ENCODE peak calls at places on chromosome 14, in six cellular contexts. S, L, Z, E, T and O are unnamed samples.

GRCh38 chr14:73850940-73851339 is 691 bp upstream of the PTGR2 start:
- DNase-seq in S (no peak), L (no peak), Z (peak), E (peak), T (no peak), O (no peak)

GRCh38 chr14:85195872-85196477 is 334.0 kb upstream of the FLRT2 start:
- DNase-seq in S (no peak), L (peak), Z (peak), E (no peak), T (no peak), O (no peak)

GRCh38 chr14:55160989-55161388 is 30.4 kb downstream of the DLGAP5 start:
- DNase-seq in S (no peak), L (peak), Z (peak), E (peak), T (no peak), O (no peak)

GRCh38 chr14:94225460-94225989 is 51.4 kb downstream of the PPP4R4 start:
- DNase-seq in S (no peak), L (no peak), Z (no peak), E (no peak), T (no peak), O (no peak)

GRCh38 chr14:69355955-69356321 is 42.2 kb downstream of the ERH start:
- DNase-seq in S (no peak), L (no peak), Z (no peak), E (peak), T (peak), O (no peak)

GRCh38 chr14:56903304-56904021 is 93.2 kb upstream of the OTX2 start:
- DNase-seq in S (no peak), L (no peak), Z (no peak), E (no peak), T (no peak), O (no peak)

GRCh38 chr14:61466249-61466904 is 145.0 kb downstream of the PRKCH start:
- DNase-seq in S (no peak), L (no peak), Z (no peak), E (peak), T (no peak), O (no peak)

GRCh38 chr14:102390486-102390885 is 27.7 kb downstream of the TECPR2 start:
- DNase-seq in S (no peak), L (no peak), Z (peak), E (peak), T (no peak), O (no peak)

GRCh38 chr14:36655054-36655381 is 6.6 kb upstream of the PAX9 start:
- DNase-seq in S (no peak), L (no peak), Z (no peak), E (no peak), T (no peak), O (no peak)

GRCh38 chr14:21498540-21499526 is 12.3 kb downstream of the METTL3 start:
- DNase-seq in S (no peak), L (peak), Z (peak), E (peak), T (no peak), O (no peak)

GRCh38 chr14:93994919-93995682 is 2.0 kb upstream of the CCDC197 start:
- DNase-seq in S (no peak), L (peak), Z (no peak), E (peak), T (peak), O (peak)

GRCh38 chr14:68177728-68178127 is 358.1 kb downstream of the RAD51B start:
- DNase-seq in S (no peak), L (no peak), Z (no peak), E (no peak), T (no peak), O (no peak)

GRCh38 chr14:28300356-28300755 is 466.2 kb upstream of the FOXG1 start:
- DNase-seq in S (no peak), L (no peak), Z (no peak), E (peak), T (no peak), O (no peak)

GRCh38 chr14:32003585-32003984 is 73.5 kb upstream of the ARHGAP5 start:
- DNase-seq in S (no peak), L (no peak), Z (no peak), E (no peak), T (no peak), O (no peak)